ENCODE peak calls at places on chromosome 2, in ten cellular contexts. One of them, this sample, is unnamed.

GRCh38 chr2:121777699-121778058 is 22.2 kb downstream of the TSN start:
- DNase-seq in BJ: no peak
- DNase-seq in esophagus muscularis mucosa: no peak
- DNase-seq in upper lobe of right lung: no peak
- DNase-seq in right cardiac atrium: no peak
- DNase-seq in cardiac muscle cell: peak; percentile 73
- DNase-seq in colonic mucosa: no peak
- DNase-seq in lower leg skin: no peak
- DNase-seq in transverse colon: no peak
- DNase-seq in A549: no peak
- DNase-seq in this sample: no peak

GRCh38 chr2:231057590-231057989 is 923 bp downstream of the PSMD1 start:
- DNase-seq in right cardiac atrium: no peak
- DNase-seq in upper lobe of right lung: no peak
- DNase-seq in A549: no peak
- DNase-seq in cardiac muscle cell: peak; percentile 11
- DNase-seq in colonic mucosa: no peak
- DNase-seq in BJ: no peak
- DNase-seq in lower leg skin: no peak
- DNase-seq in transverse colon: no peak
- DNase-seq in esophagus muscularis mucosa: no peak
- DNase-seq in this sample: no peak

GRCh38 chr2:59691518-59692190 is 861.8 kb downstream of the BCL11A start:
- DNase-seq in cardiac muscle cell: no peak
- DNase-seq in colonic mucosa: no peak
- DNase-seq in lower leg skin: no peak
- DNase-seq in BJ: no peak
- DNase-seq in right cardiac atrium: no peak
- DNase-seq in A549: no peak
- DNase-seq in transverse colon: no peak
- DNase-seq in upper lobe of right lung: no peak
- DNase-seq in esophagus muscularis mucosa: no peak
- DNase-seq in this sample: no peak

GRCh38 chr2:196259507-196260481 is 88.4 kb upstream of the STK17B start:
- DNase-seq in BJ: no peak
- DNase-seq in lower leg skin: no peak
- DNase-seq in transverse colon: no peak
- DNase-seq in upper lobe of right lung: no peak
- DNase-seq in colonic mucosa: no peak
- DNase-seq in A549: no peak
- DNase-seq in cardiac muscle cell: peak; percentile 91
- DNase-seq in right cardiac atrium: no peak
- DNase-seq in esophagus muscularis mucosa: no peak
- DNase-seq in this sample: no peak

GRCh38 chr2:14492920-14493503 is 139.5 kb upstream of the LRATD1 start:
- DNase-seq in cardiac muscle cell: no peak
- DNase-seq in lower leg skin: no peak
- DNase-seq in upper lobe of right lung: no peak
- DNase-seq in esophagus muscularis mucosa: no peak
- DNase-seq in colonic mucosa: no peak
- DNase-seq in right cardiac atrium: no peak
- DNase-seq in BJ: peak; percentile 72
- DNase-seq in A549: no peak
- DNase-seq in transverse colon: no peak
- DNase-seq in this sample: no peak

GRCh38 chr2:240247868-240248820 is 107.7 kb upstream of the OTOS start:
- DNase-seq in lower leg skin: no peak
- DNase-seq in esophagus muscularis mucosa: no peak
- DNase-seq in transverse colon: no peak
- DNase-seq in BJ: no peak
- DNase-seq in upper lobe of right lung: no peak
- DNase-seq in colonic mucosa: peak; percentile 17
- DNase-seq in right cardiac atrium: peak; percentile 63
- DNase-seq in A549: no peak
- DNase-seq in cardiac muscle cell: no peak
- DNase-seq in this sample: no peak

GRCh38 chr2:42104621-42105020 is 56.8 kb downstream of the PKDCC start:
- DNase-seq in upper lobe of right lung: no peak
- DNase-seq in A549: no peak
- DNase-seq in right cardiac atrium: no peak
- DNase-seq in lower leg skin: no peak
- DNase-seq in BJ: no peak
- DNase-seq in cardiac muscle cell: no peak
- DNase-seq in colonic mucosa: no peak
- DNase-seq in esophagus muscularis mucosa: no peak
- DNase-seq in transverse colon: no peak
- DNase-seq in this sample: no peak

GRCh38 chr2:70767094-70767698 is 804 bp downstream of the ADD2 start:
- DNase-seq in cardiac muscle cell: no peak
- DNase-seq in colonic mucosa: no peak
- DNase-seq in esophagus muscularis mucosa: no peak
- DNase-seq in BJ: no peak
- DNase-seq in lower leg skin: no peak
- DNase-seq in A549: peak; percentile 45
- DNase-seq in transverse colon: no peak
- DNase-seq in upper lobe of right lung: no peak
- DNase-seq in right cardiac atrium: peak; percentile 51
- DNase-seq in this sample: no peak

GRCh38 chr2:188682864-188683263 is 291.3 kb upstream of the COL3A1 start:
- DNase-seq in A549: no peak
- DNase-seq in BJ: no peak
- DNase-seq in lower leg skin: no peak
- DNase-seq in cardiac muscle cell: no peak
- DNase-seq in right cardiac atrium: no peak
- DNase-seq in colonic mucosa: no peak
- DNase-seq in transverse colon: no peak
- DNase-seq in esophagus muscularis mucosa: no peak
- DNase-seq in upper lobe of right lung: no peak
- DNase-seq in this sample: no peak

GRCh38 chr2:163312723-163313122 is 423.1 kb downstream of the FIGN start:
- DNase-seq in colonic mucosa: no peak
- DNase-seq in right cardiac atrium: no peak
- DNase-seq in lower leg skin: no peak
- DNase-seq in transverse colon: no peak
- DNase-seq in BJ: no peak
- DNase-seq in upper lobe of right lung: no peak
- DNase-seq in A549: no peak
- DNase-seq in esophagus muscularis mucosa: no peak
- DNase-seq in cardiac muscle cell: no peak
- DNase-seq in this sample: no peak

GRCh38 chr2:240250985-240251847 is 110.8 kb upstream of the OTOS start:
- DNase-seq in lower leg skin: peak; percentile 81
- DNase-seq in right cardiac atrium: peak; percentile 97
- DNase-seq in cardiac muscle cell: peak; percentile 96
- DNase-seq in transverse colon: peak; percentile 73
- DNase-seq in A549: peak; percentile 80
- DNase-seq in BJ: peak; percentile 46
- DNase-seq in esophagus muscularis mucosa: peak; percentile 93
- DNase-seq in colonic mucosa: peak; percentile 74
- DNase-seq in upper lobe of right lung: peak; percentile 92
- DNase-seq in this sample: peak; percentile 98

GRCh38 chr2:219172231-219173154 is 2.7 kb upstream of the SLC23A3 start:
- DNase-seq in colonic mucosa: no peak
- DNase-seq in right cardiac atrium: no peak
- DNase-seq in BJ: no peak
- DNase-seq in cardiac muscle cell: no peak
- DNase-seq in esophagus muscularis mucosa: peak; percentile 74
- DNase-seq in transverse colon: no peak
- DNase-seq in A549: no peak
- DNase-seq in lower leg skin: no peak
- DNase-seq in upper lobe of right lung: no peak
- DNase-seq in this sample: no peak

GRCh38 chr2:199775297-199775696 is 75.7 kb downstream of the FTCDNL1 start:
- DNase-seq in right cardiac atrium: no peak
- DNase-seq in cardiac muscle cell: no peak
- DNase-seq in upper lobe of right lung: no peak
- DNase-seq in esophagus muscularis mucosa: peak; percentile 47
- DNase-seq in transverse colon: no peak
- DNase-seq in A549: no peak
- DNase-seq in colonic mucosa: no peak
- DNase-seq in BJ: no peak
- DNase-seq in lower leg skin: no peak
- DNase-seq in this sample: no peak

GRCh38 chr2:28217042-28217740 is 175.5 kb upstream of the FOSL2 start:
- DNase-seq in esophagus muscularis mucosa: no peak
- DNase-seq in A549: no peak
- DNase-seq in transverse colon: no peak
- DNase-seq in colonic mucosa: no peak
- DNase-seq in upper lobe of right lung: no peak
- DNase-seq in right cardiac atrium: no peak
- DNase-seq in lower leg skin: no peak
- DNase-seq in BJ: no peak
- DNase-seq in cardiac muscle cell: no peak
- DNase-seq in this sample: no peak

GRCh38 chr2:180413331-180413730 is 406.2 kb upstream of the CWC22 start:
- DNase-seq in right cardiac atrium: no peak
- DNase-seq in cardiac muscle cell: no peak
- DNase-seq in colonic mucosa: peak; percentile 33
- DNase-seq in A549: no peak
- DNase-seq in transverse colon: no peak
- DNase-seq in esophagus muscularis mucosa: no peak
- DNase-seq in BJ: no peak
- DNase-seq in lower leg skin: no peak
- DNase-seq in upper lobe of right lung: no peak
- DNase-seq in this sample: no peak

GRCh38 chr2:208042041-208042440 is 16.7 kb upstream of the PLEKHM3 start:
- DNase-seq in right cardiac atrium: no peak
- DNase-seq in upper lobe of right lung: no peak
- DNase-seq in transverse colon: peak; percentile 10
- DNase-seq in BJ: no peak
- DNase-seq in A549: no peak
- DNase-seq in cardiac muscle cell: peak; percentile 13
- DNase-seq in colonic mucosa: no peak
- DNase-seq in lower leg skin: no peak
- DNase-seq in esophagus muscularis mucosa: no peak
- DNase-seq in this sample: no peak

GRCh38 chr2:62147610-62148301 is 48.2 kb upstream of the B3GNT2 start:
- DNase-seq in transverse colon: no peak
- DNase-seq in colonic mucosa: no peak
- DNase-seq in cardiac muscle cell: peak; percentile 85
- DNase-seq in A549: no peak
- DNase-seq in esophagus muscularis mucosa: no peak
- DNase-seq in right cardiac atrium: no peak
- DNase-seq in upper lobe of right lung: no peak
- DNase-seq in lower leg skin: no peak
- DNase-seq in BJ: no peak
- DNase-seq in this sample: no peak

GRCh38 chr2:1730047-1730937 is 14.0 kb downstream of the PXDN start:
- DNase-seq in cardiac muscle cell: peak; percentile 86
- DNase-seq in esophagus muscularis mucosa: no peak
- DNase-seq in upper lobe of right lung: no peak
- DNase-seq in A549: no peak
- DNase-seq in lower leg skin: no peak
- DNase-seq in colonic mucosa: peak; percentile 38
- DNase-seq in transverse colon: peak; percentile 31
- DNase-seq in right cardiac atrium: peak; percentile 62
- DNase-seq in BJ: peak; percentile 83
- DNase-seq in this sample: no peak
- H3K4me3 ChIP-seq in cardiac muscle cell: no peak overlapping the region
- H3K4me3 ChIP-seq in esophagus muscularis mucosa: no peak overlapping the region
- H3K4me3 ChIP-seq in upper lobe of right lung: no peak overlapping the region
- H3K4me3 ChIP-seq in A549: no peak overlapping the region
- H3K4me3 ChIP-seq in lower leg skin: no peak overlapping the region
- H3K4me3 ChIP-seq in colonic mucosa: no peak overlapping the region
- H3K4me3 ChIP-seq in transverse colon: no peak overlapping the region
- H3K4me3 ChIP-seq in right cardiac atrium: no peak overlapping the region
- H3K4me3 ChIP-seq in BJ: no peak overlapping the region
- H3K4me3 ChIP-seq in this sample: no peak overlapping the region

GRCh38 chr2:237978058-237978712 is 11.4 kb downstream of the UBE2F start:
- DNase-seq in colonic mucosa: no peak
- DNase-seq in lower leg skin: no peak
- DNase-seq in right cardiac atrium: peak; percentile 75
- DNase-seq in upper lobe of right lung: no peak
- DNase-seq in transverse colon: no peak
- DNase-seq in A549: no peak
- DNase-seq in esophagus muscularis mucosa: no peak
- DNase-seq in BJ: no peak
- DNase-seq in cardiac muscle cell: peak; percentile 59
- DNase-seq in this sample: no peak
- H3K4me3 ChIP-seq in colonic mucosa: no peak overlapping the region
- H3K4me3 ChIP-seq in lower leg skin: no peak overlapping the region
- H3K4me3 ChIP-seq in right cardiac atrium: no peak overlapping the region
- H3K4me3 ChIP-seq in upper lobe of right lung: no peak overlapping the region
- H3K4me3 ChIP-seq in transverse colon: no peak overlapping the region
- H3K4me3 ChIP-seq in A549: no peak overlapping the region
- H3K4me3 ChIP-seq in esophagus muscularis mucosa: no peak overlapping the region
- H3K4me3 ChIP-seq in BJ: no peak overlapping the region
- H3K4me3 ChIP-seq in cardiac muscle cell: no peak overlapping the region
- H3K4me3 ChIP-seq in this sample: no peak overlapping the region

DNA sequence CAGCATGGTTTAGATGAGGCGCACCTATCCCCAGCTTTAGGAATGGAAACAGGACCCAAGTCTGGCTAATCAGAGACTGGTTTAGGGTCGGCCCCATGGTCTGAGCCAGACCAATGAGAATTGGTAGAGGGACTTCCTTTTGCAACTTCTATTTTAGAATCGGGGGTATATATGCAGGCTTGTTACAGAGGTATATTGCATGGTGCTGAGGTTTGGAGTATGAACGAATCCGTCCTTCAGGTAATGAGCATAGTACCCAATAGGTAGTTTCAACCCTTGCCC is 1.5 kb upstream of the BOLA3 start:
- DNase-seq in lower leg skin: no peak
- DNase-seq in colonic mucosa: no peak
- DNase-seq in A549: no peak
- DNase-seq in upper lobe of right lung: no peak
- DNase-seq in BJ: no peak
- DNase-seq in cardiac muscle cell: no peak
- DNase-seq in transverse colon: no peak
- DNase-seq in esophagus muscularis mucosa: no peak
- DNase-seq in right cardiac atrium: no peak
- DNase-seq in this sample: no peak
- H3K4me3 ChIP-seq in lower leg skin: no peak overlapping the region
- H3K4me3 ChIP-seq in colonic mucosa: no peak overlapping the region
- H3K4me3 ChIP-seq in A549: no peak overlapping the region
- H3K4me3 ChIP-seq in upper lobe of right lung: no peak overlapping the region
- H3K4me3 ChIP-seq in BJ: no peak overlapping the region
- H3K4me3 ChIP-seq in cardiac muscle cell: no peak overlapping the region
- H3K4me3 ChIP-seq in transverse colon: no peak overlapping the region
- H3K4me3 ChIP-seq in esophagus muscularis mucosa: no peak overlapping the region
- H3K4me3 ChIP-seq in right cardiac atrium: no peak overlapping the region
- H3K4me3 ChIP-seq in this sample: no peak overlapping the region

DNA sequence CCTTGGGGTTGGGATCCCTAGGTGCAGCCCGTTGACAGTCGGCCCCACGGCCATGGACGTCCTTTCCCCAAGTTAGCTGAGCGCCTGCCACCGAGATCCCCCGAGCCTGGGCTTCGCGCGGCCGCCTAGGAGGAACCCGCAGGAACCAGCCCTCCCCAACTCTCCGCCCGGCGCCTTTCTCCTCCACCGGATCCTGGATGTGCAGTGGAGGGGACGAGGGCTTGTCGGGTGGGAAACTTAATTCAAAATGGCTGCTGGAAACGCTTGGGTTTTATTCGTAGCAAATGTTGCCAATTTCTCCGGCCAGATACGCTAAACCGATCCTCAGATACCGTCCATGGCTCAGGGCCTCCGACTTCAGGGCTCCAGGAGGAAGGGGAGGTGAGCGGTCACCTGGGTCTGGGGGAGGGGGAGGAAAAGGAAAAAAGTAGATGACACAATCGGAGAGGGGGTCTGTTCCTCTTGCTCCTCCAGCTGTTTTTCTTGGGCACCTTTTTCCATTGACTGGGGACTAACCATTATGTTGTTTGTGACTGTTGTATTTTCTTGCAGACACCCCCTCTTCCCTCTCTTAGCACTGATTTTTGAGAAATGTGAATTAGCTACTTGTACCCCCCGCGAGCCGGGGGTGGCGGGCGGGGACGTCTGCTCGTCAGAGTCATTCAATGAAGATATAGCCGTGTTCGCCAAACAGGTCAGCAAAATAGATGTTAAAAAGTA is 4.5 kb downstream of the MEIS1 start:
- DNase-seq in lower leg skin: no peak
- DNase-seq in transverse colon: no peak
- DNase-seq in esophagus muscularis mucosa: no peak
- DNase-seq in right cardiac atrium: peak; percentile 75
- DNase-seq in A549: no peak
- DNase-seq in upper lobe of right lung: no peak
- DNase-seq in cardiac muscle cell: peak; percentile 53
- DNase-seq in BJ: no peak
- DNase-seq in colonic mucosa: no peak
- DNase-seq in this sample: no peak
- H3K4me3 ChIP-seq in lower leg skin: peak overlapping the region; percentile 13
- H3K4me3 ChIP-seq in transverse colon: peak overlapping the region; percentile 73
- H3K4me3 ChIP-seq in esophagus muscularis mucosa: peak overlapping the region; percentile 85
- H3K4me3 ChIP-seq in right cardiac atrium: peak overlapping the region; percentile 88
- H3K4me3 ChIP-seq in A549: no peak overlapping the region
- H3K4me3 ChIP-seq in upper lobe of right lung: peak overlapping the region; percentile 67
- H3K4me3 ChIP-seq in cardiac muscle cell: peak overlapping the region; percentile 94
- H3K4me3 ChIP-seq in BJ: peak overlapping the region; percentile 85
- H3K4me3 ChIP-seq in colonic mucosa: peak overlapping the region; percentile 55
- H3K4me3 ChIP-seq in this sample: peak overlapping the region; percentile 72

This sample was measured in vagina.